ENCODE peak calls at places on chromosome 15, in seven cellular contexts. I, V, A, U, N, Q and E are unnamed samples.

GRCh38 chr15:44779761-44780160 is 43.4 kb downstream of the TRIM69 start:
- DNase-seq in I (no peak), V (no peak), A (no peak), U (no peak), N (no peak), Q (no peak), E (no peak)

GRCh38 chr15:52013151-52013791 is 5.7 kb upstream of the MAPK6 start:
- DNase-seq in I (peak; percentile 61), V (no peak), A (peak; percentile 47), U (no peak), N (no peak), Q (no peak), E (peak; percentile 71)

GRCh38 chr15:64237677-64238076 is 74.9 kb upstream of the PPIB start:
- DNase-seq in I (no peak), V (no peak), A (no peak), U (no peak), N (no peak), Q (no peak), E (no peak)

GRCh38 chr15:99682455-99682854 is 50.8 kb downstream of the LYSMD4 start:
- DNase-seq in I (peak; percentile 96), V (no peak), A (no peak), U (no peak), N (no peak), Q (no peak), E (peak; percentile 90)

GRCh38 chr15:70763950-70764730 is 782 bp upstream of the UACA start:
- DNase-seq in I (no peak), V (no peak), A (no peak), U (no peak), N (no peak), Q (no peak), E (peak; percentile 24)

GRCh38 chr15:87038404-87038803 is 958.7 kb downstream of the AGBL1 start:
- DNase-seq in I (peak; percentile 5), V (no peak), A (no peak), U (no peak), N (no peak), Q (no peak), E (no peak)

GRCh38 chr15:83164409-83165404 is 42.9 kb downstream of the HDGFL3 start:
- DNase-seq in I (peak; percentile 80), V (no peak), A (no peak), U (no peak), N (no peak), Q (no peak), E (peak; percentile 63)

GRCh38 chr15:83767786-83768185 is 113.9 kb downstream of the ADAMTSL3 start:
- DNase-seq in I (peak; percentile 76), V (no peak), A (no peak), U (no peak), N (no peak), Q (no peak), E (peak; percentile 26)

GRCh38 chr15:70438776-70439175 is 324.6 kb downstream of the UACA start:
- DNase-seq in I (no peak), V (no peak), A (no peak), U (no peak), N (no peak), Q (no peak), E (no peak)

GRCh38 chr15:51023499-51023898 is 71.2 kb downstream of the TNFAIP8L3 start:
- DNase-seq in I (no peak), V (no peak), A (no peak), U (no peak), N (no peak), Q (no peak), E (no peak)

GRCh38 chr15:99361541-99362185 is 110.4 kb downstream of the LRRC28 start:
- DNase-seq in I (peak; percentile 59), V (no peak), A (peak; percentile 28), U (no peak), N (no peak), Q (no peak), E (peak; percentile 59)

GRCh38 chr15:66939451-66940023 is 125.9 kb upstream of the SMAD3 start:
- DNase-seq in I (no peak), V (no peak), A (no peak), U (no peak), N (no peak), Q (no peak), E (no peak)

GRCh38 chr15:26888761-26889160 is 21.9 kb downstream of the GABRA5 start:
- DNase-seq in I (no peak), V (no peak), A (no peak), U (no peak), N (peak; percentile 14), Q (no peak), E (peak; percentile 4)

GRCh38 chr15:95176794-95177577 is 945.6 kb downstream of the MCTP2 start:
- DNase-seq in I (no peak), V (no peak), A (peak; percentile 2), U (no peak), N (no peak), Q (no peak), E (no peak)

GRCh38 chr15:42138411-42138810 is 18.0 kb downstream of the PLA2G4F start:
- DNase-seq in I (no peak), V (no peak), A (no peak), U (no peak), N (no peak), Q (no peak), E (no peak)

GRCh38 chr15:74399511-74400312 is 32.3 kb upstream of the CYP11A1 start:
- DNase-seq in I (peak; percentile 63), V (no peak), A (no peak), U (no peak), N (no peak), Q (peak; percentile 43), E (peak; percentile 78)

GRCh38 chr15:58523634-58524033 is 91.8 kb downstream of the LIPC start:
- DNase-seq in I (no peak), V (no peak), A (no peak), U (no peak), N (no peak), Q (no peak), E (no peak)

GRCh38 chr15:93068581-93069199 is 20.3 kb downstream of the RGMA start:
- DNase-seq in I (no peak), V (no peak), A (no peak), U (no peak), N (no peak), Q (no peak), E (no peak)

GRCh38 chr15:91126080-91126479 is 26.0 kb downstream of the SV2B start:
- DNase-seq in I (no peak), V (no peak), A (no peak), U (no peak), N (no peak), Q (no peak), E (peak; percentile 16)

GRCh38 chr15:56918907-56919707 is 663 bp downstream of the TCF12 start:
- DNase-seq in I (peak; percentile 76), V (peak; percentile 20), A (no peak), U (peak; percentile 27), N (peak; percentile 25), Q (peak; percentile 65), E (peak; percentile 78)

GRCh38 chr15:83092309-83092976 is 15.0 kb upstream of the TM6SF1 start:
- DNase-seq in I (peak; percentile 73), V (no peak), A (peak; percentile 82), U (no peak), N (no peak), Q (no peak), E (peak; percentile 85)

GRCh38 chr15:32873292-32874114 is 155.7 kb downstream of the GREM1 start:
- DNase-seq in I (peak; percentile 52), V (no peak), A (no peak), U (no peak), N (no peak), Q (no peak), E (no peak)

GRCh38 chr15:90184786-90185704 is 16.1 kb upstream of the SEMA4B start:
- DNase-seq in I (peak; percentile 64), V (peak; percentile 86), A (peak; percentile 49), U (peak; percentile 41), N (peak; percentile 54), Q (peak; percentile 58), E (peak; percentile 64)

GRCh38 chr15:69794643-69795461 is 302.9 kb downstream of the TLE3 start:
- DNase-seq in I (peak; percentile 59), V (no peak), A (no peak), U (no peak), N (no peak), Q (no peak), E (peak; percentile 42)

GRCh38 chr15:74451322-74451721 is 9.6 kb downstream of the UBL7 start:
- DNase-seq in I (no peak), V (no peak), A (no peak), U (no peak), N (no peak), Q (no peak), E (no peak)